ENCODE peak calls at places on chromosome 21, in ten cellular contexts. One of them, this sample, is unnamed.

GRCh38 chr21:27954806-27955205 is 987.9 kb upstream of the ADAMTS5 start:
- DNase-seq in HCT116: no peak
- DNase-seq in stomach: no peak
- DNase-seq in suprapubic skin: no peak
- DNase-seq in prostate gland: no peak
- DNase-seq in Panc1: no peak
- DNase-seq in SK-N-MC: peak; percentile 48
- DNase-seq in transverse colon: no peak
- DNase-seq in upper lobe of left lung: no peak
- DNase-seq in breast epithelium: no peak
- DNase-seq in this sample: no peak

GRCh38 chr21:41927727-41928409 is 25.9 kb downstream of the C2CD2 start:
- DNase-seq in HCT116: no peak
- DNase-seq in stomach: no peak
- DNase-seq in suprapubic skin: no peak
- DNase-seq in prostate gland: no peak
- DNase-seq in Panc1: no peak
- DNase-seq in SK-N-MC: no peak
- DNase-seq in transverse colon: no peak
- DNase-seq in upper lobe of left lung: no peak
- DNase-seq in breast epithelium: no peak
- DNase-seq in this sample: no peak

GRCh38 chr21:36696640-36697472 is 2.1 kb upstream of the SIM2 start:
- DNase-seq in HCT116: no peak
- DNase-seq in stomach: no peak
- DNase-seq in suprapubic skin: no peak
- DNase-seq in prostate gland: no peak
- DNase-seq in Panc1: no peak
- DNase-seq in SK-N-MC: no peak
- DNase-seq in transverse colon: no peak
- DNase-seq in upper lobe of left lung: peak; percentile 74
- DNase-seq in breast epithelium: no peak
- DNase-seq in this sample: no peak

GRCh38 chr21:16124397-16125130 is 394.8 kb downstream of the USP25 start:
- DNase-seq in HCT116: no peak
- DNase-seq in stomach: no peak
- DNase-seq in suprapubic skin: no peak
- DNase-seq in prostate gland: no peak
- DNase-seq in Panc1: no peak
- DNase-seq in SK-N-MC: peak; percentile 96
- DNase-seq in transverse colon: no peak
- DNase-seq in upper lobe of left lung: no peak
- DNase-seq in breast epithelium: no peak
- DNase-seq in this sample: no peak

GRCh38 chr21:41898998-41899397 is 19.9 kb upstream of the PRDM15 start:
- DNase-seq in HCT116: no peak
- DNase-seq in stomach: no peak
- DNase-seq in suprapubic skin: no peak
- DNase-seq in prostate gland: no peak
- DNase-seq in Panc1: no peak
- DNase-seq in SK-N-MC: no peak
- DNase-seq in transverse colon: no peak
- DNase-seq in upper lobe of left lung: peak; percentile 66
- DNase-seq in breast epithelium: no peak
- DNase-seq in this sample: no peak

GRCh38 chr21:36856643-36857042 is 109.8 kb downstream of the HLCS start:
- DNase-seq in HCT116: no peak
- DNase-seq in stomach: no peak
- DNase-seq in suprapubic skin: no peak
- DNase-seq in prostate gland: no peak
- DNase-seq in Panc1: no peak
- DNase-seq in SK-N-MC: no peak
- DNase-seq in transverse colon: no peak
- DNase-seq in upper lobe of left lung: no peak
- DNase-seq in breast epithelium: no peak
- DNase-seq in this sample: no peak

GRCh38 chr21:43191521-43191920 is 22.7 kb downstream of the CRYAA start:
- DNase-seq in HCT116: no peak
- DNase-seq in stomach: no peak
- DNase-seq in suprapubic skin: no peak
- DNase-seq in prostate gland: no peak
- DNase-seq in Panc1: no peak
- DNase-seq in SK-N-MC: no peak
- DNase-seq in transverse colon: no peak
- DNase-seq in upper lobe of left lung: peak; percentile 53
- DNase-seq in breast epithelium: peak; percentile 15
- DNase-seq in this sample: peak; percentile 44

GRCh38 chr21:34579411-34579810 is 35.5 kb downstream of the RCAN1 start:
- DNase-seq in HCT116: no peak
- DNase-seq in stomach: no peak
- DNase-seq in suprapubic skin: no peak
- DNase-seq in prostate gland: no peak
- DNase-seq in Panc1: no peak
- DNase-seq in SK-N-MC: no peak
- DNase-seq in transverse colon: no peak
- DNase-seq in upper lobe of left lung: no peak
- DNase-seq in breast epithelium: no peak
- DNase-seq in this sample: no peak

GRCh38 chr21:42666023-42666747 is 12.8 kb downstream of the PDE9A start:
- DNase-seq in HCT116: no peak
- DNase-seq in stomach: no peak
- DNase-seq in suprapubic skin: no peak
- DNase-seq in prostate gland: no peak
- DNase-seq in Panc1: no peak
- DNase-seq in SK-N-MC: no peak
- DNase-seq in transverse colon: peak; percentile 33
- DNase-seq in upper lobe of left lung: peak; percentile 76
- DNase-seq in breast epithelium: no peak
- DNase-seq in this sample: no peak

GRCh38 chr21:34639250-34639649 is 24.3 kb upstream of the RCAN1 start:
- DNase-seq in HCT116: no peak
- DNase-seq in stomach: no peak
- DNase-seq in suprapubic skin: no peak
- DNase-seq in prostate gland: no peak
- DNase-seq in Panc1: no peak
- DNase-seq in SK-N-MC: no peak
- DNase-seq in transverse colon: no peak
- DNase-seq in upper lobe of left lung: no peak
- DNase-seq in breast epithelium: no peak
- DNase-seq in this sample: no peak

GRCh38 chr21:37232274-37233018 is 34.7 kb downstream of the VPS26C start:
- DNase-seq in HCT116: no peak
- DNase-seq in stomach: no peak
- DNase-seq in suprapubic skin: no peak
- DNase-seq in prostate gland: no peak
- DNase-seq in Panc1: no peak
- DNase-seq in SK-N-MC: no peak
- DNase-seq in transverse colon: no peak
- DNase-seq in upper lobe of left lung: no peak
- DNase-seq in breast epithelium: no peak
- DNase-seq in this sample: no peak

GRCh38 chr21:32457360-32457840 is 44.9 kb downstream of the EVA1C start:
- DNase-seq in HCT116: peak; percentile 18
- DNase-seq in stomach: peak; percentile 72
- DNase-seq in suprapubic skin: no peak
- DNase-seq in prostate gland: no peak
- DNase-seq in Panc1: no peak
- DNase-seq in SK-N-MC: no peak
- DNase-seq in transverse colon: peak; percentile 82
- DNase-seq in upper lobe of left lung: no peak
- DNase-seq in breast epithelium: peak; percentile 42
- DNase-seq in this sample: peak; percentile 67

GRCh38 chr21:42858957-42859890 is 20.1 kb downstream of the WDR4 start:
- DNase-seq in HCT116: no peak
- DNase-seq in stomach: no peak
- DNase-seq in suprapubic skin: no peak
- DNase-seq in prostate gland: no peak
- DNase-seq in Panc1: no peak
- DNase-seq in SK-N-MC: no peak
- DNase-seq in transverse colon: no peak
- DNase-seq in upper lobe of left lung: peak; percentile 65
- DNase-seq in breast epithelium: no peak
- DNase-seq in this sample: no peak

GRCh38 chr21:31732891-31733520 is 1.1 kb upstream of the SCAF4 start:
- DNase-seq in HCT116: no peak
- DNase-seq in stomach: no peak
- DNase-seq in suprapubic skin: no peak
- DNase-seq in prostate gland: no peak
- DNase-seq in Panc1: no peak
- DNase-seq in SK-N-MC: no peak
- DNase-seq in transverse colon: peak; percentile 20
- DNase-seq in upper lobe of left lung: no peak
- DNase-seq in breast epithelium: no peak
- DNase-seq in this sample: no peak

GRCh38 chr21:16569679-16570078 is 839.9 kb downstream of the USP25 start:
- DNase-seq in HCT116: no peak
- DNase-seq in stomach: no peak
- DNase-seq in suprapubic skin: no peak
- DNase-seq in prostate gland: no peak
- DNase-seq in Panc1: no peak
- DNase-seq in SK-N-MC: no peak
- DNase-seq in transverse colon: no peak
- DNase-seq in upper lobe of left lung: no peak
- DNase-seq in breast epithelium: no peak
- DNase-seq in this sample: no peak

GRCh38 chr21:27578741-27579265 is 611.9 kb upstream of the ADAMTS5 start:
- DNase-seq in HCT116: no peak
- DNase-seq in stomach: no peak
- DNase-seq in suprapubic skin: no peak
- DNase-seq in prostate gland: no peak
- DNase-seq in Panc1: no peak
- DNase-seq in SK-N-MC: no peak
- DNase-seq in transverse colon: no peak
- DNase-seq in upper lobe of left lung: no peak
- DNase-seq in breast epithelium: no peak
- DNase-seq in this sample: no peak

GRCh38 chr21:33640697-33641338 is 723 bp downstream of the CRYZL1 start:
- DNase-seq in HCT116: peak; percentile 4
- DNase-seq in stomach: no peak
- DNase-seq in suprapubic skin: no peak
- DNase-seq in prostate gland: peak; percentile 13
- DNase-seq in Panc1: no peak
- DNase-seq in SK-N-MC: no peak
- DNase-seq in transverse colon: peak; percentile 23
- DNase-seq in upper lobe of left lung: no peak
- DNase-seq in breast epithelium: no peak
- DNase-seq in this sample: no peak

DNA sequence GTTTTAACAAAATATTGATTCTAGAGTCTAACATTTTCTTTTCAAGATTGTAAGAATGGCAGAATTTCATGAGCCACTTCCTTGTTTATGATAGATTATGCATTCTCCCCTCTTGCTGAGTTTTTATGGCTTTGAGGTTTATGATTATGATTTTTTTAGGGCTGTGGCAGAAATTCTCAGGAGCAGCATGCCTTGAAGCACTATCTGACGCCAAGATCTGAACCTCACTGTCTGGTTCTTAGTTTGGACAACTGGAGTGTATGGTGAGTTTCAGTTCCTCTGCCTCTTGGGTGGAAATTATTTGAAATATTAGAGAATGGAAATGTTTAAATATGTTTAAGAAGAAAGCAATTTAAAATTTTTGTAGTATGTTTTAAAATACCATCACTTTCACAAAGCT is 10.2 kb downstream of the USP16 start:
- DNase-seq in HCT116: no peak
- DNase-seq in stomach: no peak
- DNase-seq in suprapubic skin: no peak
- DNase-seq in prostate gland: no peak
- DNase-seq in Panc1: no peak
- DNase-seq in SK-N-MC: peak; percentile 66
- DNase-seq in transverse colon: no peak
- DNase-seq in upper lobe of left lung: no peak
- DNase-seq in breast epithelium: no peak
- DNase-seq in this sample: no peak
- H3K36me3 ChIP-seq in HCT116: peaks cover 50% of the 10 kb centered on the region
- H3K36me3 ChIP-seq in stomach: peaks cover 95% of the 10 kb centered on the region
- H3K36me3 ChIP-seq in suprapubic skin: peaks cover 86% of the 10 kb centered on the region
- H3K36me3 ChIP-seq in prostate gland: no peaks in the 10 kb centered on the region
- H3K36me3 ChIP-seq in Panc1: peaks cover 30% of the 10 kb centered on the region
- H3K36me3 ChIP-seq in SK-N-MC: peaks cover 76% of the 10 kb centered on the region
- H3K36me3 ChIP-seq in transverse colon: peaks cover 63% of the 10 kb centered on the region
- H3K36me3 ChIP-seq in upper lobe of left lung: peaks cover 97% of the 10 kb centered on the region
- H3K36me3 ChIP-seq in breast epithelium: peaks cover 6% of the 10 kb centered on the region
- H3K36me3 ChIP-seq in this sample: peaks cover 100% of the 10 kb centered on the region

GRCh38 chr21:45617021-45617930 is 26.2 kb upstream of the PCBP3 start:
- DNase-seq in HCT116: no peak
- DNase-seq in stomach: no peak
- DNase-seq in suprapubic skin: peak; percentile 60
- DNase-seq in prostate gland: no peak
- DNase-seq in Panc1: no peak
- DNase-seq in SK-N-MC: no peak
- DNase-seq in transverse colon: no peak
- DNase-seq in upper lobe of left lung: no peak
- DNase-seq in breast epithelium: no peak
- DNase-seq in this sample: peak; percentile 74
- TF ChIP-seq POLR2AphosphoS5 in HCT116: no peak
- TF ChIP-seq POLR2AphosphoS5 in stomach: no peak
- TF ChIP-seq POLR2AphosphoS5 in suprapubic skin: no peak
- TF ChIP-seq POLR2AphosphoS5 in prostate gland: no peak
- TF ChIP-seq POLR2AphosphoS5 in Panc1: no peak
- TF ChIP-seq POLR2AphosphoS5 in SK-N-MC: no peak
- TF ChIP-seq POLR2AphosphoS5 in transverse colon: no peak
- TF ChIP-seq POLR2AphosphoS5 in upper lobe of left lung: no peak
- TF ChIP-seq POLR2AphosphoS5 in breast epithelium: no peak
- TF ChIP-seq POLR2AphosphoS5 in this sample: no peak

GRCh38 chr21:46266946-46267345 is 18.5 kb downstream of the MCM3AP start:
- DNase-seq in HCT116: no peak
- DNase-seq in stomach: no peak
- DNase-seq in suprapubic skin: no peak
- DNase-seq in prostate gland: no peak
- DNase-seq in Panc1: no peak
- DNase-seq in SK-N-MC: no peak
- DNase-seq in transverse colon: no peak
- DNase-seq in upper lobe of left lung: no peak
- DNase-seq in breast epithelium: no peak
- DNase-seq in this sample: no peak
- H3K36me3 ChIP-seq in HCT116: peaks cover 29% of the 10 kb centered on the region
- H3K36me3 ChIP-seq in stomach: peaks cover 100% of the 10 kb centered on the region
- H3K36me3 ChIP-seq in suprapubic skin: peaks cover 97% of the 10 kb centered on the region
- H3K36me3 ChIP-seq in prostate gland: peaks cover 16% of the 10 kb centered on the region
- H3K36me3 ChIP-seq in Panc1: peaks cover 2% of the 10 kb centered on the region
- H3K36me3 ChIP-seq in SK-N-MC: peaks cover 70% of the 10 kb centered on the region
- H3K36me3 ChIP-seq in transverse colon: peaks cover 63% of the 10 kb centered on the region
- H3K36me3 ChIP-seq in upper lobe of left lung: peaks cover 97% of the 10 kb centered on the region
- H3K36me3 ChIP-seq in breast epithelium: peaks cover 17% of the 10 kb centered on the region
- H3K36me3 ChIP-seq in this sample: peaks cover 99% of the 10 kb centered on the region

DNA sequence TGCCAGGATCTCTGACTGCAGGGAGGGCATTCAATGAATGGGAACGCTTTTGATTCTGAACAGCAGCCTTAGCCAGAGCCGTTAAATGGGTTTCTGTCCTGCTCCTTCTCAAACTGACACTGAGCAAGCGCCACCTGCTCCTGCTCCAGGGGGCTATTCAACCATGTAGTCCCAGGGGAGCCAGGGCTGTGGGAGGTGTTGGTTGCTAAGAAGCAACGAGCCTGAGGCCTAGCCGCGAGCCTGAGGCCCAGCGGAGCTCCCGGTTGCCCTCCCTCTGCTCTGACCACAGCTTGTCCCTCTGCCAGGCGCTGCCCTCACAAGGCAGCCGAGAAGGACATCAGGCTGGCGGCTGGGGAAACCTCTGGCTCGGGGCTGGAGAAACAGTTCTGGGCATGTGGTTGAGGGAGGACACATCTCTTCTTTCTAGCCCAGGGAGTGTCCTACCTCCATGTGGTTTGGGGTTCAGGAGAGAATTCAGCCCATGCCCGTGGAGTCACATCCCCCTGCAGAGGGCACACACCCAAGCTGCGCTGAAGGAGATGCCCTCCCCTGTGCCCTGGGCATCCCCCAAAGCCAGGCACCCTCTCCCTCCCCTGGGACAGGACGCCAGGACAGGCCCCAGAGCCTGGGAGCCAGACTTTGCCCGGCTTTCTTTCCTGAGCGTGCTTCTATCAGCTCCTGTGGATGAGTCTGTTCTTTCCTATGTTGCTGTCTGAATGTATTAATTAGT is 18.0 kb downstream of the PCP4 start:
- DNase-seq in HCT116: no peak
- DNase-seq in stomach: no peak
- DNase-seq in suprapubic skin: no peak
- DNase-seq in prostate gland: no peak
- DNase-seq in Panc1: no peak
- DNase-seq in SK-N-MC: no peak
- DNase-seq in transverse colon: peak; percentile 24
- DNase-seq in upper lobe of left lung: peak; percentile 49
- DNase-seq in breast epithelium: no peak
- DNase-seq in this sample: no peak
- TF ChIP-seq POLR2AphosphoS5 in HCT116: no peak
- TF ChIP-seq POLR2AphosphoS5 in stomach: peak; percentile 50
- TF ChIP-seq POLR2AphosphoS5 in suprapubic skin: no peak
- TF ChIP-seq POLR2AphosphoS5 in prostate gland: no peak
- TF ChIP-seq POLR2AphosphoS5 in Panc1: no peak
- TF ChIP-seq POLR2AphosphoS5 in SK-N-MC: no peak
- TF ChIP-seq POLR2AphosphoS5 in transverse colon: no peak
- TF ChIP-seq POLR2AphosphoS5 in upper lobe of left lung: no peak
- TF ChIP-seq POLR2AphosphoS5 in breast epithelium: no peak
- TF ChIP-seq POLR2AphosphoS5 in this sample: no peak